ENCODE peak calls at places on chromosomes 2 and 18, in four cellular contexts. One of them, this sample, is unnamed. For H3K4me1, the result is how much of the 10 kb centered on the place peaks cover.

GRCh38 chr18:7562491-7562890 is 4.6 kb upstream of the PTPRM start:
- DNase-seq in transverse colon: no peak
- DNase-seq in GM23248: no peak
- DNase-seq in right atrium auricular region: no peak
- DNase-seq in this sample: no peak

GRCh38 chr2:224922142-224922727 is 120.0 kb downstream of the DOCK10 start:
- DNase-seq in right atrium auricular region: no peak
- DNase-seq in GM23248: no peak
- DNase-seq in transverse colon: no peak
- DNase-seq in this sample: no peak

GRCh38 chr2:58484201-58484600 is 243.1 kb upstream of the FANCL start:
- DNase-seq in GM23248: peak
- DNase-seq in transverse colon: no peak
- DNase-seq in right atrium auricular region: no peak
- DNase-seq in this sample: no peak

GRCh38 chr2:38754049-38754448 is 2.9 kb upstream of the SRSF7 start:
- DNase-seq in right atrium auricular region: no peak
- DNase-seq in transverse colon: no peak
- DNase-seq in GM23248: no peak
- DNase-seq in this sample: no peak

GRCh38 chr2:238564286-238564920 is 137.7 kb downstream of the ASB1 start:
- DNase-seq in right atrium auricular region: no peak
- DNase-seq in transverse colon: no peak
- DNase-seq in GM23248: no peak
- DNase-seq in this sample: no peak

GRCh38 chr2:98459776-98460175 is 15.1 kb downstream of the INPP4A start:
- DNase-seq in right atrium auricular region: no peak
- DNase-seq in transverse colon: no peak
- DNase-seq in GM23248: no peak
- DNase-seq in this sample: no peak

GRCh38 chr2:109143214-109144187 is 14.5 kb downstream of the SH3RF3 start:
- DNase-seq in transverse colon: no peak
- DNase-seq in right atrium auricular region: no peak
- DNase-seq in GM23248: no peak
- DNase-seq in this sample: no peak

GRCh38 chr2:120831891-120832290 is 96.2 kb downstream of the GLI2 start:
- DNase-seq in GM23248: no peak
- DNase-seq in right atrium auricular region: no peak
- DNase-seq in transverse colon: no peak
- DNase-seq in this sample: no peak

GRCh38 chr2:74261204-74261864 is 62.9 kb downstream of the MTHFD2 start:
- DNase-seq in right atrium auricular region: no peak
- DNase-seq in transverse colon: peak
- DNase-seq in GM23248: peak
- DNase-seq in this sample: peak

GRCh38 chr2:86078801-86079545 is 26.7 kb downstream of the POLR1A start:
- DNase-seq in GM23248: peak
- DNase-seq in right atrium auricular region: peak
- DNase-seq in transverse colon: peak
- DNase-seq in this sample: peak

GRCh38 chr2:42105330-42106256 is 57.8 kb downstream of the PKDCC start:
- DNase-seq in transverse colon: peak
- DNase-seq in right atrium auricular region: no peak
- DNase-seq in GM23248: no peak
- DNase-seq in this sample: no peak

GRCh38 chr2:105308785-105309540 is 20.6 kb downstream of the TGFBRAP1 start:
- DNase-seq in GM23248: no peak
- DNase-seq in right atrium auricular region: no peak
- DNase-seq in transverse colon: no peak
- DNase-seq in this sample: no peak

GRCh38 chr2:62265116-62265515 is 69.2 kb downstream of the B3GNT2 start:
- DNase-seq in right atrium auricular region: no peak
- DNase-seq in transverse colon: no peak
- DNase-seq in GM23248: no peak
- DNase-seq in this sample: no peak

GRCh38 chr2:199468561-199469513 is 11.1 kb upstream of the SATB2 start:
- DNase-seq in right atrium auricular region: no peak
- DNase-seq in transverse colon: peak
- DNase-seq in GM23248: no peak
- DNase-seq in this sample: no peak

GRCh38 chr18:1227025-1227424 is 322.4 kb downstream of the ADCYAP1 start:
- DNase-seq in right atrium auricular region: no peak
- DNase-seq in transverse colon: no peak
- DNase-seq in GM23248: no peak
- DNase-seq in this sample: no peak

GRCh38 chr18:58525517-58525916 is 103.4 kb downstream of the ALPK2 start:
- DNase-seq in right atrium auricular region: no peak
- DNase-seq in GM23248: peak
- DNase-seq in transverse colon: no peak
- DNase-seq in this sample: no peak

GRCh38 chr2:226320073-226320948 is 479.3 kb downstream of the IRS1 start:
- DNase-seq in transverse colon: no peak
- DNase-seq in GM23248: no peak
- DNase-seq in right atrium auricular region: no peak
- DNase-seq in this sample: no peak

GRCh38 chr18:61034581-61034980 is 298.6 kb upstream of the CDH20 start:
- DNase-seq in GM23248: no peak
- DNase-seq in right atrium auricular region: no peak
- DNase-seq in transverse colon: no peak
- DNase-seq in this sample: no peak

GRCh38 chr18:24917767-24918166 is 434.2 kb downstream of the ZNF521 start:
- DNase-seq in transverse colon: no peak
- DNase-seq in right atrium auricular region: no peak
- DNase-seq in GM23248: no peak
- DNase-seq in this sample: no peak

GRCh38 chr18:3015203-3015590 is 2.3 kb upstream of the LPIN2 start:
- DNase-seq in right atrium auricular region: no peak
- DNase-seq in GM23248: peak
- DNase-seq in transverse colon: no peak
- DNase-seq in this sample: no peak

GRCh38 chr18:11251891-11252270 is 102.5 kb upstream of the PIEZO2 start:
- DNase-seq in transverse colon: no peak
- DNase-seq in GM23248: peak
- DNase-seq in right atrium auricular region: no peak
- DNase-seq in this sample: no peak

GRCh38 chr18:13268035-13268700 is 49.6 kb downstream of the LDLRAD4 start:
- DNase-seq in GM23248: peak
- DNase-seq in transverse colon: no peak
- DNase-seq in right atrium auricular region: peak
- DNase-seq in this sample: peak

GRCh38 chr2:177754476-177754873 is 318.1 kb downstream of the PDE11A start:
- DNase-seq in GM23248: no peak
- DNase-seq in right atrium auricular region: no peak
- DNase-seq in transverse colon: no peak
- DNase-seq in this sample: peak

GRCh38 chr2:45002661-45003210 is 6.5 kb downstream of the SIX2 start:
- DNase-seq in GM23248: no peak
- DNase-seq in right atrium auricular region: no peak
- DNase-seq in transverse colon: no peak
- DNase-seq in this sample: no peak

GRCh38 chr2:45005261-45006002 is 3.8 kb downstream of the SIX2 start:
- DNase-seq in GM23248: no peak
- DNase-seq in transverse colon: no peak
- DNase-seq in right atrium auricular region: no peak
- DNase-seq in this sample: no peak

GRCh38 chr2:45003586-45004568 is 5.4 kb downstream of the SIX2 start:
- DNase-seq in right atrium auricular region: no peak
- DNase-seq in transverse colon: no peak
- DNase-seq in GM23248: no peak
- DNase-seq in this sample: no peak

GRCh38 chr2:45006041-45006941 is 3.0 kb downstream of the SIX2 start:
- DNase-seq in GM23248: no peak
- DNase-seq in right atrium auricular region: no peak
- DNase-seq in transverse colon: no peak
- DNase-seq in this sample: no peak

GRCh38 chr2:45004569-45005181 is 4.6 kb downstream of the SIX2 start:
- DNase-seq in right atrium auricular region: no peak
- DNase-seq in GM23248: peak
- DNase-seq in transverse colon: no peak
- DNase-seq in this sample: no peak
- H3K4me1 ChIP-seq in right atrium auricular region: under half
- H3K4me1 ChIP-seq in GM23248: under half
- H3K4me1 ChIP-seq in transverse colon: under half
- H3K4me1 ChIP-seq in this sample: under half

DNA sequence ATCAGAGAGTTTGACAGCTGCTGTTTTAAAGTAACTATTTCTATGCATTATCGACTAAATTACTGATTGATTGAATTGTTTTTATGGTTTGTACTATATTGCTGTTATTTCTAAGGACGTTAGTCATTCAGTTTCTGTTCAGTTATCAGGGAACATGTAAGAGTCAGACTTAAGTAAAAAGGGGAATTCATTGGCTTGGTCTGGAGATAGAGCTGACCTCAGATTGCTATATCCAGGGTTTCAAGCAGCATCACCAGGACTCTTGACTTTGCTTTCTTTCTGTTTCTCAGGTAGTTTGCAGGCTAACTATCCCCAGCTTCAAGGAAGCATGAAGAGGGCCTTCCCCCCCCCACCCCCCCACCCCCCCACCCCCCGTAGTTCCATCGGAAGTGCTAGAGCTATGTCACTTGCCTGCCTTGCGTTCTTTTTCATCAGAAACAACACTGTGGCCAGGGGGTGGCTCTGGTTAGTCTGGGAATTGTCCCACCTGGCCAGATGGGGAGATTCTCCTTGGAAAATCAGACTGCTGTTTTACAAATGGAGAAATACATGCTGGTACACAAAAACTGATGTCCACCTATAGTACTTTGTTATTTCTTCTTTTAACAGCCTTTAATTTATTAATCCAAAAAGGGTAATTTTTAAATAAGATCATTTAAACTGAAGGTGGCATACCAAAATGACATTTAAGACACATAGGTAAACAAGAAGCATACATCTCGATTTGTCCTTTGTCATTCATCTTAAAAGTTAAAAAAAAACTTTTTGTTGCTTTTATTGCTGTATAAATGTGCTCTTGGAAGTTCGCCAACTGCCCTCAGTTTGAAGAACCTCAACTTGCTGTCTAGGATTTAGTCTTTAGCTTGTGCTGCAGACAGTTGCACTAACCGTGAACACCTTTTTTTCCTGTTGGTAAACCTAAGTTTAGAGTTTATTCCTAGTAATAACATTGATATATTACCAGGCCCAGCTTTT is 9.4 kb downstream of the SMAD4 start:
- DNase-seq in GM23248: peak
- DNase-seq in right atrium auricular region: no peak
- DNase-seq in transverse colon: no peak
- DNase-seq in this sample: no peak
- H3K4me1 ChIP-seq in GM23248: under half
- H3K4me1 ChIP-seq in right atrium auricular region: under half
- H3K4me1 ChIP-seq in transverse colon: under half
- H3K4me1 ChIP-seq in this sample: under half

GRCh38 chr2:12032421-12032820 is 286.0 kb downstream of the LPIN1 start:
- DNase-seq in transverse colon: no peak
- DNase-seq in right atrium auricular region: no peak
- DNase-seq in GM23248: no peak
- DNase-seq in this sample: no peak
- H3K4me1 ChIP-seq in transverse colon: under half
- H3K4me1 ChIP-seq in right atrium auricular region: under half
- H3K4me1 ChIP-seq in GM23248: under half
- H3K4me1 ChIP-seq in this sample: under half

DNA sequence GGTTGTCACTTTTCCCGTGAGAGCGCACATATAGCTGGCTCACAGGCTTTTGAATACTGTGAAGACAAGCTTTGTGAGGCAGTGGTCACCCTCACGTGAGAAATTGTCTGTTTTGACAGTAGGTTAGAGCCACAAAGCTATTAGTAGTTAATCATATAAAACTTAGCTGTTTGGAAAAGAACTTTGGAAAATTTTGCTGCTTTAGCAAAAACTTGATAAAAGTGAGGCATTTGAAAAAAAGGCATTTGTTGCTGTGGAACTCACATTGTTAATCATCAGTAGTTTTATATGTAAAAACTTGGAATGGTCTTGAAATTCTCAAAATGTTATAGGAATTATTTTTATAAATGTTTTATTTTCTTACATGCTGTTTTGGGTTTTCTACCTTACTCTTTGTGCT is 22.3 kb downstream of the C2orf74 start:
- DNase-seq in right atrium auricular region: no peak
- DNase-seq in transverse colon: no peak
- DNase-seq in GM23248: no peak
- DNase-seq in this sample: no peak
- H3K4me1 ChIP-seq in right atrium auricular region: under half
- H3K4me1 ChIP-seq in transverse colon: under half
- H3K4me1 ChIP-seq in GM23248: under half
- H3K4me1 ChIP-seq in this sample: under half

DNA sequence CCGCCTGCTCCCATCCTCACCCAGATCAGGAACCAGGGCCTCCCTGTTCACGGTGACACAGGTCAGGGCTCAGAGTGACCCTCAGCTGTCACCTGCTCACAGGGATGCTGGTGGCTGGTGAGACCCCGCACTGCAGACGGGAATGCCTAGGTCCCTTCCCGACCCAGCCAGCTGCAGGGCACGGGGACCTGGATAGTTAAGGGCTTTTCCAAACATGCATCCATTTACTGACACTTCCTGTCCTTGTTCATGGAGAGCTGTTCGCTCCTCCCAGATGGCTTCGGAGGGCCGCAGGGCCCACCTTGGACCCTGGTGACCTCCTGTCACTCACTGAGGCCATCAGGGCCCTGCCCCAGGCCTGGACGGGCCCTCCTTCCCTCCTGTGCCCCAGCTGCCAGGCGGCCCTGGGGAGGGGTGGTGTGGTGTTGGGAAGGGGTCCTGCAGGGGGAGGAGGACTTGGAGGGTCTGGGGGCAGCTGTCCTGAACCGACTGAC is 31.7 kb downstream of the GPC1 start:
- DNase-seq in transverse colon: peak
- DNase-seq in right atrium auricular region: no peak
- DNase-seq in GM23248: no peak
- DNase-seq in this sample: peak
- H3K4me1 ChIP-seq in transverse colon: under half
- H3K4me1 ChIP-seq in right atrium auricular region: under half
- H3K4me1 ChIP-seq in GM23248: under half
- H3K4me1 ChIP-seq in this sample: under half

GRCh38 chr2:46323671-46324207 is 26.5 kb downstream of the EPAS1 start:
- DNase-seq in transverse colon: no peak
- DNase-seq in GM23248: peak
- DNase-seq in right atrium auricular region: no peak
- DNase-seq in this sample: no peak

GRCh38 chr2:46325178-46325928 is 28.1 kb downstream of the EPAS1 start:
- DNase-seq in right atrium auricular region: no peak
- DNase-seq in transverse colon: no peak
- DNase-seq in GM23248: peak
- DNase-seq in this sample: no peak

GRCh38 chr2:46327627-46328026 is 30.4 kb downstream of the EPAS1 start:
- DNase-seq in right atrium auricular region: no peak
- DNase-seq in transverse colon: no peak
- DNase-seq in GM23248: no peak
- DNase-seq in this sample: no peak

GRCh38 chr2:46328316-46328715 is 31.1 kb downstream of the EPAS1 start:
- DNase-seq in transverse colon: no peak
- DNase-seq in GM23248: no peak
- DNase-seq in right atrium auricular region: no peak
- DNase-seq in this sample: peak

GRCh38 chr2:46326231-46326980 is 29.2 kb downstream of the EPAS1 start:
- DNase-seq in right atrium auricular region: no peak
- DNase-seq in transverse colon: no peak
- DNase-seq in GM23248: peak
- DNase-seq in this sample: peak
- H3K4me1 ChIP-seq in right atrium auricular region: under half
- H3K4me1 ChIP-seq in transverse colon: under half
- H3K4me1 ChIP-seq in GM23248: half or more
- H3K4me1 ChIP-seq in this sample: under half

GRCh38 chr2:241860184-241861078 is 1.7 kb upstream of the PDCD1 start:
- DNase-seq in transverse colon: no peak
- DNase-seq in right atrium auricular region: no peak
- DNase-seq in GM23248: peak
- DNase-seq in this sample: no peak
- H3K4me1 ChIP-seq in transverse colon: under half
- H3K4me1 ChIP-seq in right atrium auricular region: under half
- H3K4me1 ChIP-seq in GM23248: under half
- H3K4me1 ChIP-seq in this sample: under half